ENCODE peak calls at places on chromosomes 1 and 21, in five cellular contexts. H is uterus; X is colonic mucosa; S is CD8-positive, alpha-beta T cell; I is lower leg skin. U is an unnamed sample.

GRCh38 chr1:47839460-47839760 is 157.8 kb downstream of the TRABD2B start:
- DNase-seq in H (no peak), X (peak; percentile 53), S (no peak), I (peak; percentile 74), U (no peak)

GRCh38 chr1:31243451-31244286 is 4.0 kb upstream of the NKAIN1 start:
- DNase-seq in H (no peak), X (no peak), S (no peak), I (no peak), U (peak; percentile 7)

GRCh38 chr21:15506086-15506485 is 223.7 kb upstream of the USP25 start:
- DNase-seq in H (no peak), X (no peak), S (no peak), I (no peak), U (no peak)

GRCh38 chr21:33791058-33791457 is 124.5 kb downstream of the ATP5PO start:
- DNase-seq in H (no peak), X (no peak), S (no peak), I (no peak), U (no peak)

GRCh38 chr1:159867322-159868064 is 5.0 kb upstream of the VSIG8 start:
- DNase-seq in H (peak; percentile 65), X (peak; percentile 89), S (no peak), I (peak; percentile 89), U (no peak)

GRCh38 chr1:178086294-178087255 is 7.3 kb upstream of the RASAL2 start:
- DNase-seq in H (no peak), X (no peak), S (no peak), I (no peak), U (no peak)

GRCh38 chr1:228071839-228072657 is 10.5 kb upstream of the ARF1 start:
- DNase-seq in H (no peak), X (no peak), S (no peak), I (peak; percentile 72), U (no peak)

GRCh38 chr1:204545881-204546280 is 29.7 kb downstream of the MDM4 start:
- DNase-seq in H (no peak), X (no peak), S (no peak), I (no peak), U (no peak)

GRCh38 chr1:185846672-185847440 is 112.7 kb downstream of the HMCN1 start:
- DNase-seq in H (no peak), X (no peak), S (no peak), I (no peak), U (peak; percentile 59)

GRCh38 chr1:179955318-179955638 is 668 bp downstream of the CEP350 start:
- DNase-seq in H (no peak), X (no peak), S (no peak), I (no peak), U (no peak)

GRCh38 chr21:41725421-41726021 is 41.3 kb downstream of the RIPK4 start:
- DNase-seq in H (no peak), X (no peak), S (no peak), I (no peak), U (peak; percentile 2)

GRCh38 chr1:175373786-175374623 is 181.4 kb upstream of the KIAA0040 start:
- DNase-seq in H (no peak), X (peak; percentile 23), S (no peak), I (no peak), U (peak; percentile 9)

GRCh38 chr1:83545450-83545849 is 453.5 kb downstream of the TTLL7 start:
- DNase-seq in H (no peak), X (no peak), S (no peak), I (no peak), U (no peak)

GRCh38 chr1:53080769-53081168 is 18.8 kb downstream of the PODN start:
- DNase-seq in H (no peak), X (no peak), S (no peak), I (no peak), U (no peak)

GRCh38 chr1:168636642-168637111 is 60.3 kb downstream of the XCL1 start:
- DNase-seq in H (no peak), X (peak; percentile 20), S (no peak), I (no peak), U (peak; percentile 56)

GRCh38 chr21:27759091-27759659 is 792.3 kb upstream of the ADAMTS5 start:
- DNase-seq in H (no peak), X (peak; percentile 32), S (no peak), I (no peak), U (no peak)

GRCh38 chr1:6209661-6210605 is 4.0 kb downstream of the RNF207 start:
- DNase-seq in H (no peak), X (peak; percentile 26), S (no peak), I (no peak), U (no peak)

GRCh38 chr1:183205196-183205781 is 19.2 kb downstream of the LAMC2 start:
- DNase-seq in H (no peak), X (no peak), S (no peak), I (no peak), U (no peak)

GRCh38 chr1:206797534-206798383 is 25.5 kb upstream of the IL10 start:
- DNase-seq in H (no peak), X (no peak), S (peak; percentile 42), I (no peak), U (no peak)

GRCh38 chr1:201310986-201311355 is 27.7 kb downstream of the PKP1 start:
- DNase-seq in H (peak; percentile 22), X (peak; percentile 39), S (no peak), I (no peak), U (peak; percentile 13)

GRCh38 chr1:209926045-209926444 is 12.0 kb upstream of the SYT14 start:
- DNase-seq in H (no peak), X (no peak), S (no peak), I (no peak), U (peak; percentile 95)

GRCh38 chr1:15355968-15356621 is 53.6 kb upstream of the EFHD2 start:
- DNase-seq in H (no peak), X (no peak), S (no peak), I (no peak), U (peak; percentile 81)

GRCh38 chr1:210293191-210293607 is 35.5 kb upstream of the HHAT start:
- DNase-seq in H (peak; percentile 71), X (peak; percentile 33), S (no peak), I (peak; percentile 92), U (peak; percentile 88)

GRCh38 chr1:149884433-149885363 is 14.7 kb upstream of the BOLA1 start:
- DNase-seq in H (no peak), X (peak; percentile 27), S (no peak), I (peak; percentile 81), U (peak; percentile 39)

GRCh38 chr1:6033986-6034749 is 11.5 kb upstream of the KCNAB2 start:
- DNase-seq in H (no peak), X (peak; percentile 45), S (peak; percentile 46), I (no peak), U (no peak)

GRCh38 chr1:184930232-184930631 is 44.1 kb downstream of the NIBAN1 start:
- DNase-seq in H (no peak), X (no peak), S (no peak), I (no peak), U (no peak)

GRCh38 chr1:57489342-57490036 is 65.6 kb upstream of the DAB1 start:
- DNase-seq in H (no peak), X (no peak), S (no peak), I (no peak), U (peak; percentile 88)

GRCh38 chr1:207362962-207363858 is 41.7 kb downstream of the CD55 start:
- DNase-seq in H (no peak), X (no peak), S (peak; percentile 25), I (no peak), U (peak; percentile 30)

GRCh38 chr21:42407476-42407875 is 3.8 kb downstream of the UBASH3A start:
- DNase-seq in H (no peak), X (no peak), S (no peak), I (no peak), U (no peak)

GRCh38 chr1:36156329-36157114 is 562 bp downstream of the MAP7D1 start:
- DNase-seq in H (peak; percentile 74), X (peak; percentile 71), S (peak; percentile 53), I (peak; percentile 93), U (peak; percentile 56)

GRCh38 chr1:91555821-91556531 is 55.3 kb downstream of the CDC7 start:
- DNase-seq in H (no peak), X (no peak), S (peak; percentile 52), I (no peak), U (peak; percentile 67)

DNA sequence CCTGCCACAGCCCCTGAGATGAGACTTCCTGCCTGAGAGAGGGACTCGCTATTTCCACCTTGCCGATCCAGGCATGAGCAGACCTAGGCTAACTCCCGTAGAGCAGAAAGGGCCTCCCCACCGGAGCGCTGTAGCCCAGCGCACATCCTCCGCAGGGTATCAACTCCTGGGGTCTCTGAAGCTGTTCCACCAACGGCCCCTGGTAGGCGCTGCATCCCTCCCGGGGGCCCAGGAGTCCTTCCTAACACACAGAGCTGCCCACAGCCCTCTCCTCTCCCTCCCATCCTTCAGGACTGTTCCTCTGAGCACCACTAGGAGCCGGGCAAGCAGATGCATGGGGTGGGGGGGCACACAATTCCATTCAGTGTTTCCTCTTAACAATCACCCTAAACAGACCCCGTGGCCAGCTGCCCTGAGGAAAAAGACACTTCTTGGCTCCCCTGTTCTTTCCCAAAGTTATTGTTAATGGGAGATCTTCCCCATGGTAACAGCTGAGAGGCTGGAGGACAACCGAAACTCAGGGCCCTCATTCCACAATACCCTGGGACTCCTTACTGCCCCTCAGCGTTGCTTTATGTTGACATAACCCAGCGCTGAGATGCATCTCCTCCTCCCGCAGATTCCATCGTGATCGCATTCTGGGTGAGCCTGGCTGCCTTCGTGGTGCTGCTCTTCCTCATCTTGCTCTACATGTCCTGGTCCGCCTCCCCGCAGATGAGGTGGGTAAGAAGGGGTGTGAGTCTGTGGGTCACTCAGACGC is 7.5 kb downstream of the MRAP start:
- DNase-seq in H (no peak), X (peak; percentile 14), S (no peak), I (no peak), U (peak; percentile 7)
- TF ChIP-seq CTCF in H (no peak), X (no peak), S (no peak), I (no peak), U (peak; percentile 43)

GRCh38 chr1:226050133-226050532 is 12.4 kb upstream of the H3-3A start:
- DNase-seq in H (no peak), X (no peak), S (no peak), I (no peak), U (no peak)
- H3K4me3 ChIP-seq in H (no peak overlapping the region), X (no peak overlapping the region), S (no peak overlapping the region), I (no peak overlapping the region), U (no peak overlapping the region)

GRCh38 chr1:203217139-203217621 is 12.3 kb downstream of the CHIT1 start:
- DNase-seq in H (no peak), X (no peak), S (no peak), I (no peak), U (no peak)
- TF ChIP-seq CTCF in H (no peak), X (no peak), S (no peak), I (no peak), U (no peak)

GRCh38 chr1:226485192-226485591 is 63.4 kb upstream of the STUM start:
- DNase-seq in H (no peak), X (peak; percentile 53), S (no peak), I (no peak), U (no peak)

GRCh38 chr1:226486163-226486562 is 62.4 kb upstream of the STUM start:
- DNase-seq in H (no peak), X (no peak), S (no peak), I (no peak), U (no peak)

GRCh38 chr1:226490441-226490809 is 58.1 kb upstream of the STUM start:
- DNase-seq in H (no peak), X (no peak), S (no peak), I (no peak), U (no peak)

GRCh38 chr1:226489718-226490440 is 58.7 kb upstream of the STUM start:
- DNase-seq in H (no peak), X (no peak), S (no peak), I (no peak), U (no peak)

DNA sequence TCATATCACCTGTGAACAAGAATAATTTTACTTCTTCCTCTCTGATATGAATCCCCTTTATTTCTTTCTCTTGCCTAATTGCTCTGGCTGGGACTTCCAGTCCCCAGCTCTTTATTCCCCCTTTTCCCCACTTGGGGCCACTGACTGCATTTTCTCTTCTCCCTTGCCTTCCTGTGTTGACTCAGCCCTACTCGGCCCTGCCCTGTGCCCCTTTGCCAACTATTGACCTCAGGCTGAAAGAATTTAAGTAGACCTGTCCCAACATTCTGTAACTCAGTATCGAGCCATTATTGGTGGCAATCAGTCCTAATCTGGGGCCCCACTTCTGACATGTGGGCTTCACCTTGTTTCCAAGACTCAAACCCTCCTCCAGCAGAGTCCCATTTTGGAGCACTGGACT is 60.6 kb upstream of the STUM start:
- DNase-seq in H (no peak), X (no peak), S (no peak), I (no peak), U (no peak)
- H3K4me3 ChIP-seq in H (no peak overlapping the region), X (no peak overlapping the region), S (no peak overlapping the region), I (no peak overlapping the region), U (no peak overlapping the region)